ENCODE peak calls at places on chromosomes 5 and 9, in seven cellular contexts. One of them, this sample, is unnamed.

GRCh38 chr5:132628814-132629213 is 29.2 kb upstream of the IL13 start:
- DNase-seq in mesenchymal stem cell: no peak
- DNase-seq in IMR-90: no peak
- DNase-seq in neuronal stem cell: no peak
- DNase-seq in H9: no peak
- DNase-seq in H1: no peak
- DNase-seq in trophoblast cell: no peak
- DNase-seq in this sample: no peak

GRCh38 chr9:84811072-84811725 is 141.7 kb downstream of the NTRK2 start:
- DNase-seq in H9: peak
- DNase-seq in IMR-90: no peak
- DNase-seq in neuronal stem cell: no peak
- DNase-seq in trophoblast cell: no peak
- DNase-seq in mesenchymal stem cell: no peak
- DNase-seq in H1: no peak
- DNase-seq in this sample: no peak

GRCh38 chr5:76974768-76975167 is 21.9 kb downstream of the CRHBP start:
- DNase-seq in H9: no peak
- DNase-seq in H1: no peak
- DNase-seq in neuronal stem cell: no peak
- DNase-seq in mesenchymal stem cell: no peak
- DNase-seq in IMR-90: no peak
- DNase-seq in trophoblast cell: no peak
- DNase-seq in this sample: no peak

GRCh38 chr5:93899026-93899600 is 157.7 kb upstream of the POU5F2 start:
- DNase-seq in mesenchymal stem cell: no peak
- DNase-seq in H9: no peak
- DNase-seq in H1: no peak
- DNase-seq in IMR-90: no peak
- DNase-seq in neuronal stem cell: no peak
- DNase-seq in trophoblast cell: peak
- DNase-seq in this sample: peak

GRCh38 chr9:137034039-137034708 is 2.3 kb upstream of the FUT7 start:
- DNase-seq in neuronal stem cell: no peak
- DNase-seq in H9: no peak
- DNase-seq in trophoblast cell: no peak
- DNase-seq in H1: no peak
- DNase-seq in IMR-90: no peak
- DNase-seq in mesenchymal stem cell: no peak
- DNase-seq in this sample: no peak

GRCh38 chr9:136769710-136770191 is 5.4 kb upstream of the LCN15 start:
- DNase-seq in IMR-90: no peak
- DNase-seq in mesenchymal stem cell: no peak
- DNase-seq in neuronal stem cell: peak
- DNase-seq in trophoblast cell: peak
- DNase-seq in H1: peak
- DNase-seq in H9: peak
- DNase-seq in this sample: peak

GRCh38 chr9:83937861-83938455 is 16.7 kb upstream of the KIF27 start:
- DNase-seq in trophoblast cell: peak
- DNase-seq in H1: peak
- DNase-seq in mesenchymal stem cell: peak
- DNase-seq in IMR-90: peak
- DNase-seq in H9: no peak
- DNase-seq in neuronal stem cell: peak
- DNase-seq in this sample: peak

GRCh38 chr9:136644593-136645342 is 17.9 kb upstream of the EGFL7 start:
- DNase-seq in trophoblast cell: peak
- DNase-seq in neuronal stem cell: peak
- DNase-seq in H9: peak
- DNase-seq in IMR-90: peak
- DNase-seq in H1: peak
- DNase-seq in mesenchymal stem cell: peak
- DNase-seq in this sample: peak

GRCh38 chr5:171310334-171310815 is 1.3 kb downstream of the TLX3 start:
- DNase-seq in neuronal stem cell: no peak
- DNase-seq in H1: peak
- DNase-seq in mesenchymal stem cell: no peak
- DNase-seq in trophoblast cell: no peak
- DNase-seq in IMR-90: no peak
- DNase-seq in H9: no peak
- DNase-seq in this sample: no peak

GRCh38 chr9:77977210-77977611 is 54.4 kb downstream of the GNAQ start:
- DNase-seq in H9: peak
- DNase-seq in trophoblast cell: peak
- DNase-seq in mesenchymal stem cell: peak
- DNase-seq in neuronal stem cell: peak
- DNase-seq in H1: no peak
- DNase-seq in IMR-90: peak
- DNase-seq in this sample: peak

GRCh38 chr5:16773990-16774389 is 157.2 kb upstream of the RETREG1 start:
- DNase-seq in H1: no peak
- DNase-seq in neuronal stem cell: no peak
- DNase-seq in mesenchymal stem cell: peak
- DNase-seq in IMR-90: peak
- DNase-seq in trophoblast cell: no peak
- DNase-seq in H9: no peak
- DNase-seq in this sample: peak

GRCh38 chr9:114694719-114695269 is 12.8 kb upstream of the TEX48 start:
- DNase-seq in mesenchymal stem cell: no peak
- DNase-seq in neuronal stem cell: no peak
- DNase-seq in H1: no peak
- DNase-seq in IMR-90: peak
- DNase-seq in trophoblast cell: no peak
- DNase-seq in H9: no peak
- DNase-seq in this sample: no peak

GRCh38 chr5:6274846-6275543 is 103.4 kb downstream of the MED10 start:
- DNase-seq in IMR-90: no peak
- DNase-seq in trophoblast cell: no peak
- DNase-seq in neuronal stem cell: no peak
- DNase-seq in H1: no peak
- DNase-seq in H9: no peak
- DNase-seq in mesenchymal stem cell: no peak
- DNase-seq in this sample: no peak

GRCh38 chr5:176166427-176166826 is 71.8 kb upstream of the SIMC1 start:
- DNase-seq in H9: no peak
- DNase-seq in neuronal stem cell: no peak
- DNase-seq in H1: no peak
- DNase-seq in trophoblast cell: no peak
- DNase-seq in mesenchymal stem cell: no peak
- DNase-seq in IMR-90: peak
- DNase-seq in this sample: no peak

GRCh38 chr5:175855041-175855720 is 16.2 kb upstream of the CPLX2 start:
- DNase-seq in mesenchymal stem cell: no peak
- DNase-seq in H9: no peak
- DNase-seq in H1: no peak
- DNase-seq in trophoblast cell: no peak
- DNase-seq in neuronal stem cell: no peak
- DNase-seq in IMR-90: no peak
- DNase-seq in this sample: no peak

GRCh38 chr5:103256178-103256577 is 2.4 kb upstream of the MACIR start:
- DNase-seq in trophoblast cell: peak
- DNase-seq in mesenchymal stem cell: no peak
- DNase-seq in IMR-90: no peak
- DNase-seq in H1: no peak
- DNase-seq in neuronal stem cell: no peak
- DNase-seq in H9: no peak
- DNase-seq in this sample: peak
- H3K18ac ChIP-seq in trophoblast cell: no peak
- H3K18ac ChIP-seq in mesenchymal stem cell: no peak
- H3K18ac ChIP-seq in IMR-90: no peak
- H3K18ac ChIP-seq in H1: no peak
- H3K18ac ChIP-seq in neuronal stem cell: peak
- H3K18ac ChIP-seq in H9: no peak
- H3K18ac ChIP-seq in this sample: no peak

GRCh38 chr5:143141652-143142051 is 261.8 kb downstream of the NR3C1 start:
- DNase-seq in mesenchymal stem cell: no peak
- DNase-seq in trophoblast cell: no peak
- DNase-seq in neuronal stem cell: no peak
- DNase-seq in IMR-90: no peak
- DNase-seq in H9: no peak
- DNase-seq in H1: no peak
- DNase-seq in this sample: no peak
- H2BK5ac ChIP-seq in mesenchymal stem cell: no peak
- H2BK5ac ChIP-seq in trophoblast cell: no peak
- H2BK5ac ChIP-seq in neuronal stem cell: no peak
- H2BK5ac ChIP-seq in IMR-90: no peak
- H2BK5ac ChIP-seq in H9: no peak
- H2BK5ac ChIP-seq in H1: no peak
- H2BK5ac ChIP-seq in this sample: no peak

DNA sequence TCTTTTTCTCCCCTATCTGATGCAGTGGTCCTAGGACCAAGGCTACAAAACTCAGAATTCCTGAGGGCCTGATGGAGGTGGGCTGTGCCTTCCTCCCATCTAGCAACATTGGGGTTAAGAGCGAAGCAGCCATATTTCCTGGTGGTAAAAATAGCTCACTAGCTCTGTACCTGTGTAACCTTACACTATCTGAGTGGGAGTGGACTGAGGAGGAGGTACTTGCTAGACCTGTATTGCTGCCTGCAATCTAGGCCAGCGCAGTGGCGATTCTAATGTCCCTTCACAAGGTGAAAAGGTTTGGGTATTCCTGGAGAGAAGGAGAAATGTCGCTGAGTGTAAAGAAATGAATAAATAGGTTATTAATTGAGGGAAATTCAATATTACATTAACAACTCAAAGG is 80.2 kb upstream of the LIFR start:
- DNase-seq in H9: no peak
- DNase-seq in mesenchymal stem cell: no peak
- DNase-seq in IMR-90: no peak
- DNase-seq in neuronal stem cell: no peak
- DNase-seq in trophoblast cell: peak
- DNase-seq in H1: no peak
- DNase-seq in this sample: no peak
- H2AK5ac ChIP-seq in H9: no peak
- H2AK5ac ChIP-seq in mesenchymal stem cell: no peak
- H2AK5ac ChIP-seq in IMR-90: no peak
- H2AK5ac ChIP-seq in neuronal stem cell: no peak
- H2AK5ac ChIP-seq in trophoblast cell: no peak
- H2AK5ac ChIP-seq in H1: no peak
- H2AK5ac ChIP-seq in this sample: no peak

DNA sequence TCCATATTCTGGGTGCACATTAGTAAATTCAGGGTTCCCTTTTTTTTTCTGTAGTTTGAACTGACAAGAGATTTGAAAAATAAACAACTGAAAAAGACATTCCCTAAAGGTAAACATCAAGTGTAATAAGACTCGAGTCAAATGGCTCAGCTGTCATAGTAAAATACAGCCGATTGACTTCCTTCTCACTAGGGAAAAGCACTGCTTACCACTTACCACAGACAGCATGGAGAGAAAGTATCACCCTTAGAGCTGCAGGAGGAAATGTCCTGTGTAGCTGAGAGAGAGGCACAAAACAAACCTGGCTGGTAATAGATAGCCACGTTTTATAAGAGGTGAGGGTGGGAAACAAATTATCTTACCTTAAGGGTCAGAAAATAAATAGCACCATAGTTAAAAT is 12.1 kb upstream of the DMAC1 start:
- DNase-seq in IMR-90: no peak
- DNase-seq in neuronal stem cell: no peak
- DNase-seq in H1: no peak
- DNase-seq in H9: no peak
- DNase-seq in mesenchymal stem cell: no peak
- DNase-seq in trophoblast cell: no peak
- DNase-seq in this sample: no peak
- H3K18ac ChIP-seq in IMR-90: no peak
- H3K18ac ChIP-seq in neuronal stem cell: no peak
- H3K18ac ChIP-seq in H1: no peak
- H3K18ac ChIP-seq in H9: no peak
- H3K18ac ChIP-seq in mesenchymal stem cell: no peak
- H3K18ac ChIP-seq in trophoblast cell: no peak
- H3K18ac ChIP-seq in this sample: no peak

GRCh38 chr5:4815002-4815401 is 325.1 kb upstream of the ADAMTS16 start:
- DNase-seq in neuronal stem cell: no peak
- DNase-seq in mesenchymal stem cell: no peak
- DNase-seq in H9: no peak
- DNase-seq in H1: no peak
- DNase-seq in trophoblast cell: no peak
- DNase-seq in IMR-90: no peak
- DNase-seq in this sample: no peak
- H2BK5ac ChIP-seq in neuronal stem cell: no peak
- H2BK5ac ChIP-seq in mesenchymal stem cell: no peak
- H2BK5ac ChIP-seq in H9: no peak
- H2BK5ac ChIP-seq in H1: no peak
- H2BK5ac ChIP-seq in trophoblast cell: no peak
- H2BK5ac ChIP-seq in IMR-90: no peak
- H2BK5ac ChIP-seq in this sample: no peak

DNA sequence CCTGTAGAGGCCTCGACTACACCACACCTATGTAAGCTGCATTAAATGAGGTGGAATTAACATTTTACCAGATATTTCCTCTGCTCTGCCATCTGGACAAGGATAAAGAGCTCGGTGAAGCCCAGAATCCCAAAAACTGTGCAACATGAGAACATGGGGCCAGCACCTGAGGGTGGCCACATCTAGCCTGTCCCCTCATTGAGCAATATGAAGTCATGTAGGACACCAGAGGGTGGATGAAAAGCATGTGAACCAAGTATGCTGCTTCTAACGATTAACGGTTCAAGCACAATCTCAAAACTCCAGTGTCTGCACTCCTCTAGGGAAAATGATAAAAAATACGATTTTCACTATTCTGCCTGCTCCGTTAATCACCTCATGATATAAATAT is 545.8 kb downstream of the EBF1 start:
- DNase-seq in IMR-90: no peak
- DNase-seq in mesenchymal stem cell: no peak
- DNase-seq in H1: no peak
- DNase-seq in H9: no peak
- DNase-seq in trophoblast cell: no peak
- DNase-seq in neuronal stem cell: no peak
- DNase-seq in this sample: no peak
- H2AK5ac ChIP-seq in IMR-90: no peak
- H2AK5ac ChIP-seq in mesenchymal stem cell: no peak
- H2AK5ac ChIP-seq in H1: no peak
- H2AK5ac ChIP-seq in H9: no peak
- H2AK5ac ChIP-seq in trophoblast cell: no peak
- H2AK5ac ChIP-seq in neuronal stem cell: no peak
- H2AK5ac ChIP-seq in this sample: no peak

GRCh38 chr9:1154739-1155138 is 104.6 kb downstream of the DMRT2 start:
- DNase-seq in neuronal stem cell: no peak
- DNase-seq in H1: no peak
- DNase-seq in H9: no peak
- DNase-seq in IMR-90: no peak
- DNase-seq in mesenchymal stem cell: no peak
- DNase-seq in trophoblast cell: no peak
- DNase-seq in this sample: no peak

GRCh38 chr9:1152171-1152570 is 102.0 kb downstream of the DMRT2 start:
- DNase-seq in H1: no peak
- DNase-seq in mesenchymal stem cell: no peak
- DNase-seq in neuronal stem cell: no peak
- DNase-seq in IMR-90: no peak
- DNase-seq in H9: no peak
- DNase-seq in trophoblast cell: no peak
- DNase-seq in this sample: no peak

GRCh38 chr9:1157836-1158235 is 107.7 kb downstream of the DMRT2 start:
- DNase-seq in IMR-90: no peak
- DNase-seq in neuronal stem cell: no peak
- DNase-seq in trophoblast cell: no peak
- DNase-seq in H1: no peak
- DNase-seq in H9: no peak
- DNase-seq in mesenchymal stem cell: no peak
- DNase-seq in this sample: no peak

GRCh38 chr9:1156794-1157193 is 106.6 kb downstream of the DMRT2 start:
- DNase-seq in H9: no peak
- DNase-seq in mesenchymal stem cell: no peak
- DNase-seq in H1: no peak
- DNase-seq in neuronal stem cell: no peak
- DNase-seq in trophoblast cell: no peak
- DNase-seq in IMR-90: no peak
- DNase-seq in this sample: no peak

GRCh38 chr9:1155602-1156001 is 105.4 kb downstream of the DMRT2 start:
- DNase-seq in neuronal stem cell: no peak
- DNase-seq in IMR-90: no peak
- DNase-seq in mesenchymal stem cell: no peak
- DNase-seq in H1: no peak
- DNase-seq in trophoblast cell: no peak
- DNase-seq in H9: no peak
- DNase-seq in this sample: no peak
- H3K18ac ChIP-seq in neuronal stem cell: no peak
- H3K18ac ChIP-seq in IMR-90: no peak
- H3K18ac ChIP-seq in mesenchymal stem cell: no peak
- H3K18ac ChIP-seq in H1: no peak
- H3K18ac ChIP-seq in trophoblast cell: no peak
- H3K18ac ChIP-seq in H9: no peak
- H3K18ac ChIP-seq in this sample: no peak